ENCODE peak calls at places on chromosomes 5 and 9, in seven cellular contexts. C is mesenchymal stem cell, I is IMR-90, K is H9, L is neuronal stem cell, W is H1, J is mesendoderm. A is an unnamed sample.

GRCh38 chr9:130639866-130640555 is 24.4 kb upstream of the PRDM12 start:
- DNase-seq in L (no peak), W (no peak), J (no peak), I (no peak), K (no peak), C (no peak), A (no peak)

GRCh38 chr9:121835581-121836381 is 184.3 kb downstream of the DAB2IP start:
- DNase-seq in I (peak), J (peak), L (no peak), K (no peak), C (peak), W (peak), A (no peak)

GRCh38 chr5:169424279-169424955 is 123.5 kb upstream of the SLIT3 start:
- DNase-seq in I (no peak), C (no peak), W (no peak), J (no peak), L (no peak), K (no peak), A (no peak)

GRCh38 chr9:90821697-90822096 is 20.1 kb downstream of the SYK start:
- DNase-seq in J (no peak), I (peak), W (no peak), K (no peak), C (peak), L (no peak), A (no peak)

GRCh38 chr9:17394868-17395488 is 183.9 kb upstream of the SH3GL2 start:
- DNase-seq in I (no peak), W (no peak), L (no peak), K (peak), J (no peak), C (no peak), A (no peak)

GRCh38 chr5:124438390-124439380 is 307.8 kb downstream of the ZNF608 start:
- DNase-seq in W (no peak), J (peak), L (no peak), K (peak), C (no peak), I (no peak), A (no peak)

GRCh38 chr5:73867344-73868335 is 241.6 kb downstream of the ARHGEF28 start:
- DNase-seq in J (no peak), K (no peak), C (peak), L (no peak), W (no peak), I (peak), A (peak)

GRCh38 chr9:99819123-99819483 is 2.6 kb upstream of the NR4A3 start:
- DNase-seq in L (no peak), W (no peak), J (peak), C (no peak), K (no peak), I (no peak), A (no peak)

GRCh38 chr5:132369471-132370240 is at the start of gene SLC22A5:
- DNase-seq in L (peak), J (peak), W (peak), K (peak), I (peak), C (peak), A (peak)

GRCh38 chr5:95081500-95082355 is 203.2 kb downstream of the MCTP1 start:
- DNase-seq in I (peak), J (peak), W (no peak), K (no peak), L (peak), C (peak), A (peak)

GRCh38 chr5:95083606-95084005 is 201.3 kb downstream of the MCTP1 start:
- DNase-seq in W (no peak), I (no peak), L (no peak), C (no peak), K (no peak), J (no peak), A (no peak)

GRCh38 chr5:95078868-95079267 is 206.0 kb downstream of the MCTP1 start:
- DNase-seq in W (no peak), I (no peak), J (no peak), L (no peak), C (no peak), K (no peak), A (no peak)

GRCh38 chr5:95080026-95080425 is 204.9 kb downstream of the MCTP1 start:
- DNase-seq in K (no peak), I (no peak), L (no peak), J (no peak), W (no peak), C (no peak), A (no peak)

GRCh38 chr5:95080456-95080855 is 204.4 kb downstream of the MCTP1 start:
- DNase-seq in W (no peak), J (no peak), C (peak), L (no peak), I (no peak), K (no peak), A (no peak)
- H2AK5ac ChIP-seq in W (no peak), J (no peak), C (no peak), L (no peak), I (no peak), K (no peak), A (no peak)

DNA sequence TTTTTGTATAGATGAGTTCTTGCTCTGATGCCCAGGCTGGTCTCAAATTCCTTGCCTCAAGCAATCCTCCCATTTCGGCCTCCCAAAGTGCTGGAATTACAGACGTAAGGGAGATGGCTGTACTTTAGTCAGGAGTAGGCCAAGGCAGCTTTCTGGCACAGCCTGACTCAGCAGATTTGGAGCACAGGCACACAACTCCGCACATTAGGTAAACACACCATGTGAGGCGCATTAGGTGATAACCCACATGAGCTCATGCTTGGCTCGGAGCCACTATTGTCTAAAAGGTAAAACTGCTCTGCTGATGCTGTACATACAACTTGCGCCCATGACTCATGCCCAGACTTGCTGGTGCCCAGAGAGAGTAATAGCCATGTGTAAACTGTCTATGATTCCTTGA is 1157.9 kb downstream of the TAF11L14 start:
- DNase-seq in J (no peak), C (no peak), K (no peak), W (no peak), I (no peak), L (no peak), A (no peak)
- H2AK5ac ChIP-seq in J (no peak), C (no peak), K (no peak), W (no peak), I (no peak), L (no peak), A (no peak)

GRCh38 chr5:150389759-150390256 is 22.9 kb downstream of the CD74 start:
- DNase-seq in K (no peak), I (no peak), J (peak), C (no peak), L (no peak), W (no peak), A (no peak)
- H2AK5ac ChIP-seq in K (no peak), I (no peak), J (no peak), C (no peak), L (no peak), W (no peak), A (no peak)

GRCh38 chr9:37287317-37287716 is 135.2 kb upstream of the GRHPR start:
- DNase-seq in W (no peak), L (no peak), J (no peak), K (no peak), C (no peak), I (no peak), A (no peak)

GRCh38 chr9:37283730-37284235 is 138.7 kb upstream of the GRHPR start:
- DNase-seq in C (peak), L (no peak), I (peak), K (no peak), W (no peak), J (no peak), A (no peak)

GRCh38 chr9:37286530-37287175 is 135.8 kb upstream of the GRHPR start:
- DNase-seq in L (no peak), K (no peak), W (no peak), C (no peak), I (no peak), J (no peak), A (no peak)

GRCh38 chr9:37281541-37281940 is 141.0 kb upstream of the GRHPR start:
- DNase-seq in W (no peak), L (no peak), J (no peak), C (no peak), K (no peak), I (no peak), A (no peak)

GRCh38 chr9:37284631-37285030 is 137.9 kb upstream of the GRHPR start:
- DNase-seq in J (no peak), L (no peak), K (no peak), W (no peak), C (no peak), I (peak), A (no peak)
- H2AK5ac ChIP-seq in J (no peak), L (no peak), K (no peak), W (no peak), C (no peak), I (no peak), A (no peak)

GRCh38 chr5:164191240-164191639 is 685.8 kb downstream of the MAT2B start:
- DNase-seq in K (no peak), W (no peak), L (no peak), I (peak), C (no peak), J (no peak), A (no peak)
- H2AK5ac ChIP-seq in K (no peak), W (no peak), L (no peak), I (no peak), C (no peak), J (no peak), A (no peak)